ENCODE peak calls at places on chromosomes 3 and 15, in nine cellular contexts. Q is PC-3, R is AG04450, D is dorsolateral prefrontal cortex, T is neural progenitor cell, L is progenitor cell of endocrine pancreas, E is pancreas, Y is AG10803, H is HFFc6. C is an unnamed sample.
A peak's percentile ranks its signal among the peaks of the same experiment; 100 is the strongest.

GRCh38 chr3:101203411-101203810 is 117.0 kb downstream of the IMPG2 start:
- DNase-seq in Y (peak; percentile 67), R (no peak), L (no peak), H (peak; percentile 49), T (no peak), D (no peak), E (no peak), Q (peak; percentile 72), C (no peak)

GRCh38 chr3:154602241-154602640 is 172.3 kb upstream of the GPR149 start:
- DNase-seq in H (no peak), T (no peak), E (no peak), Q (no peak), R (no peak), Y (no peak), L (no peak), D (no peak), C (no peak)

GRCh38 chr3:181726351-181727121 is 14.8 kb downstream of the SOX2 start:
- DNase-seq in E (no peak), Y (no peak), L (no peak), T (peak; percentile 94), Q (no peak), D (no peak), R (no peak), H (no peak), C (no peak)

GRCh38 chr3:194328080-194328571 is 23.0 kb downstream of the CPN2 start:
- DNase-seq in Y (peak; percentile 56), L (no peak), T (peak; percentile 41), Q (peak; percentile 71), D (no peak), E (no peak), R (no peak), H (peak; percentile 65), C (no peak)

GRCh38 chr15:85837011-85837433 is 42.3 kb upstream of the KLHL25 start:
- DNase-seq in H (no peak), D (no peak), Q (peak; percentile 79), E (peak; percentile 72), R (no peak), Y (no peak), L (no peak), T (no peak), C (no peak)

GRCh38 chr3:159733194-159733860 is 255.3 kb upstream of the IL12A start:
- DNase-seq in Y (peak; percentile 89), L (no peak), T (peak; percentile 33), D (no peak), R (peak; percentile 59), E (no peak), H (peak; percentile 74), Q (peak; percentile 68), C (no peak)

GRCh38 chr3:72334681-72335457 is 513.4 kb downstream of the SHQ1 start:
- DNase-seq in R (no peak), Q (no peak), E (no peak), H (no peak), T (peak; percentile 68), D (peak; percentile 89), Y (no peak), L (no peak), C (no peak)

GRCh38 chr3:10744098-10744465 is 71.9 kb upstream of the SLC6A11 start:
- DNase-seq in T (peak; percentile 46), E (no peak), L (no peak), H (peak; percentile 4), Q (peak; percentile 25), R (no peak), Y (no peak), D (peak; percentile 63), C (no peak)

GRCh38 chr3:21902956-21903355 is 151.9 kb upstream of the ZNF385D start:
- DNase-seq in L (no peak), H (no peak), Y (no peak), D (no peak), T (no peak), R (no peak), E (no peak), Q (peak; percentile 74), C (no peak)

GRCh38 chr3:117499189-117499870 is 789.8 kb downstream of the TUSC7 start:
- DNase-seq in T (no peak), D (no peak), Y (no peak), E (no peak), R (no peak), L (no peak), Q (no peak), H (no peak), C (no peak)

GRCh38 chr15:99090011-99090699 is 14.7 kb upstream of the SYNM start:
- DNase-seq in T (no peak), E (no peak), Y (peak; percentile 18), H (no peak), Q (no peak), R (no peak), D (no peak), L (no peak), C (no peak)

GRCh38 chr15:72460393-72460792 is 13.7 kb upstream of the ARIH1 start:
- DNase-seq in D (no peak), T (no peak), Q (no peak), H (no peak), L (no peak), R (no peak), Y (no peak), E (no peak), C (no peak)

GRCh38 chr3:128317698-128318231 is 148.9 kb downstream of the DNAJB8 start:
- DNase-seq in E (peak; percentile 90), H (no peak), D (peak; percentile 37), L (no peak), Q (no peak), Y (no peak), R (no peak), T (no peak), C (peak; percentile 35)

GRCh38 chr15:81189583-81190283 is 6.9 kb upstream of the IL16 start:
- DNase-seq in H (peak; percentile 82), D (no peak), E (peak; percentile 70), T (no peak), Q (no peak), Y (peak; percentile 99), R (peak; percentile 99), L (no peak), C (no peak)

GRCh38 chr3:129738189-129738588 is 131.7 kb upstream of the PLXND1 start:
- DNase-seq in T (no peak), Q (no peak), R (no peak), E (no peak), L (no peak), Y (peak; percentile 18), D (no peak), H (no peak), C (no peak)

DNA sequence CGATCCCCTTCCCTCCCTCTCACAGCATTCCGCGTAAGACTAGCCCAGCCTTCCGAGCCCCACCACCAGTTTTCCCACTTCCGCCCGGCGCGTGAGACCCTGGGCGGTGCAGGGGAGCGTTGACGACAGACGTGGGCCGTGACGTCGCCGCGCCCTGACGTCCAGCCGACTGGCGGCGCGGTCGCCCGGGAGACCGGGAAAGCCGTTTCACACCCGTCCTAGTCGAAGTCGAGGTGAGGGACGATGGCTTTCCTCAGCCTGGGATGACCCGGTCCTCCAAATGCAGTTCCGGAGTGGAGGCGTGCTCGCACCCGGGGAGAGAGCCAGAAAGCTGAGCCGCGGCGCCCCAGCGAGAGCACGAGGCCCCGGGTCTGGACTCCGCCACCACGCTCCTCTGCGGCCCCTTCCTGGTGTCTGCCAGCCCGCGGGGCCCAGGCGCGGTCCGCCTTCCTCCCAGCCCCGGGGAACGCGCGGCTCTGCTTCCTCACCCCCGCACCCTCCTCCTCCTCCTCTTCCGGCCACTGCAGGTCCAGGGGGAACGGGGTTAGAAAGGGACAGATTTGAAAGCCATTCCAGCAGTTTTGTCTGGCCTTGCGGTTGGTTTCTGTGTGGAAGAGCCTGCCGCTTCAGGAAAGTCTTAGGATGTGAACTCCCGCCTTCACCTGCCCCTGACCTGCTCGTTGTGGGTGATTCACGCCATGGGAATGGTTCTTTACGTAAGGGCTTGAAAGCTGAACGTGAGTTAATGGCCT is at the start of gene LEKR1:
- DNase-seq in Q (peak; percentile 94), R (no peak), H (peak; percentile 77), Y (peak; percentile 94), E (peak; percentile 88), T (peak; percentile 83), L (peak; percentile 78), D (peak; percentile 87), C (peak; percentile 72)
- TF ChIP-seq CTCF in Q (no peak), R (no peak), H (no peak), Y (no peak), E (no peak), T (no peak), L (no peak), D (peak; percentile 24), C (no peak)

GRCh38 chr3:195696632-195697278 is 24.0 kb upstream of the MUC20 start:
- DNase-seq in Y (no peak), D (no peak), L (no peak), E (no peak), R (no peak), T (peak; percentile 59), Q (no peak), H (no peak), C (no peak)

GRCh38 chr3:195693428-195694216 is 27.2 kb upstream of the MUC20 start:
- DNase-seq in R (no peak), L (no peak), T (no peak), E (no peak), Y (no peak), H (no peak), D (no peak), Q (no peak), C (no peak)

GRCh38 chr3:195692781-195693427 is 27.9 kb upstream of the MUC20 start:
- DNase-seq in Q (no peak), D (no peak), H (no peak), E (no peak), T (no peak), L (no peak), Y (no peak), R (no peak), C (no peak)

GRCh38 chr3:195692361-195692700 is 28.4 kb upstream of the MUC20 start:
- DNase-seq in E (no peak), T (no peak), Q (no peak), H (no peak), Y (no peak), D (no peak), R (no peak), L (no peak), C (no peak)

DNA sequence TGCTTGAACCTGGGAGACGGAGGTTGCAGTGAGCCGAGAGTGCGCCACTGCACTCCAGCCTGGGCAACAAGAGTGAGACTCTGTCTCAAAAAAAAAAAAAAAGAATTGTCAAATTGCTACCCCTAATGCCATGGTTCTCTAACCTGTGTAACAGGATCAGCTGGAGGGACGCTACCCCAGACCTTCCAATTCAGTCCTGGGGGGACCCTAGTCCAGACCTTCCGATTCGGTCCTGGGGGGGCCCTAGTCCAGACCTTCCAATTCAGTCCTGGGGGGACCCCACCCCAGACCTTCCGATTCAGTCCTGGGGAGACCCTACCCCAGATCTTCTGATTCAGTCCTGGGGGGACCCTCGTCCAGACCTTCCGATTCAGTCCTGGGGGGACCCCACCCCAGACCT is 29.8 kb upstream of the MUC20 start:
- DNase-seq in R (no peak), Q (no peak), L (no peak), E (no peak), H (no peak), Y (no peak), T (no peak), D (no peak), C (no peak)
- TF ChIP-seq CTCF in R (no peak), Q (no peak), L (no peak), E (no peak), H (no peak), Y (no peak), T (no peak), D (no peak), C (no peak)

GRCh38 chr3:115861166-115861733 is 237.9 kb downstream of the GAP43 start:
- DNase-seq in T (no peak), D (no peak), Q (no peak), H (no peak), E (no peak), R (no peak), L (no peak), Y (no peak), C (no peak)
- TF ChIP-seq CTCF in T (peak; percentile 58), D (no peak), Q (peak; percentile 49), H (peak; percentile 18), E (no peak), R (no peak), L (peak; percentile 55), Y (no peak), C (no peak)

GRCh38 chr15:94844533-94845390 is 613.4 kb downstream of the MCTP2 start:
- DNase-seq in T (peak; percentile 76), Y (peak; percentile 22), H (no peak), Q (no peak), D (peak; percentile 53), L (peak; percentile 41), E (peak; percentile 80), R (no peak), C (no peak)
- TF ChIP-seq CTCF in T (peak; percentile 20), Y (no peak), H (no peak), Q (no peak), D (no peak), L (no peak), E (no peak), R (peak; percentile 2), C (no peak)